ENCODE peak calls at places on chromosomes 6 and 20, in five cellular contexts. R is heart left ventricle, U is endodermal cell, V is HCT116, S is astrocyte. T is an unnamed sample.

GRCh38 chr20:61436674-61437279 is 184.7 kb downstream of the CDH4 start:
- DNase-seq in U (peak), S (peak), V (no peak), R (no peak), T (no peak)

GRCh38 chr6:166464418-166465400 is 82.0 kb upstream of the MPC1 start:
- DNase-seq in R (no peak), S (peak), V (no peak), U (no peak), T (no peak)

GRCh38 chr6:63636516-63636968 is 940 bp downstream of the PHF3 start:
- DNase-seq in R (peak), U (peak), V (peak), S (peak), T (peak)

GRCh38 chr6:166417285-166417691 is 34.5 kb upstream of the MPC1 start:
- DNase-seq in U (no peak), S (no peak), R (no peak), V (no peak), T (no peak)

GRCh38 chr6:4776967-4777925 is 1.0 kb downstream of the CDYL start:
- DNase-seq in S (peak), R (no peak), V (no peak), U (peak), T (no peak)

GRCh38 chr20:61664741-61665320 is 400.9 kb downstream of the TAF4 start:
- DNase-seq in R (no peak), S (no peak), U (no peak), V (no peak), T (no peak)

GRCh38 chr20:59258103-59258705 is 42.2 kb upstream of the EDN3 start:
- DNase-seq in S (no peak), R (no peak), V (no peak), U (no peak), T (no peak)

GRCh38 chr6:96939019-96939805 is 14.7 kb downstream of the KLHL32 start:
- DNase-seq in R (no peak), U (no peak), V (peak), S (peak), T (no peak)

GRCh38 chr6:152054441-152054840 is 247.0 kb downstream of the ESR1 start:
- DNase-seq in R (no peak), U (no peak), S (peak), V (peak), T (no peak)

GRCh38 chr6:154457046-154457713 is 53.3 kb downstream of the CNKSR3 start:
- DNase-seq in R (no peak), S (peak), V (no peak), U (no peak), T (no peak)

GRCh38 chr6:37622639-37623038 is 75.0 kb downstream of the MDGA1 start:
- DNase-seq in V (no peak), S (peak), R (no peak), U (peak), T (no peak)

GRCh38 chr6:161459008-161459407 is 185.1 kb upstream of the AGPAT4 start:
- DNase-seq in S (no peak), V (no peak), U (no peak), R (no peak), T (no peak)

GRCh38 chr6:54428437-54428836 is 120.2 kb downstream of the TINAG start:
- DNase-seq in S (no peak), V (no peak), R (no peak), U (no peak), T (no peak)

GRCh38 chr6:31568537-31568961 is 3.5 kb upstream of the LTA start:
- DNase-seq in S (no peak), V (no peak), U (no peak), R (no peak), T (peak)

GRCh38 chr6:89611666-89612065 is 26.9 kb downstream of the LYRM2 start:
- DNase-seq in V (no peak), S (peak), U (no peak), R (no peak), T (no peak)

GRCh38 chr6:97095466-97095865 is 170.9 kb downstream of the KLHL32 start:
- DNase-seq in U (no peak), S (no peak), V (no peak), R (no peak), T (no peak)

GRCh38 chr20:6074145-6074561 is 20.3 kb upstream of the LRRN4 start:
- DNase-seq in U (peak), S (no peak), V (no peak), R (no peak), T (no peak)

GRCh38 chr20:40584128-40584819 is 104.8 kb downstream of the MAFB start:
- DNase-seq in R (peak), U (no peak), V (no peak), S (no peak), T (no peak)

GRCh38 chr20:49431345-49431744 is 51.1 kb downstream of the KCNB1 start:
- DNase-seq in R (no peak), U (no peak), V (no peak), S (no peak), T (no peak)

GRCh38 chr6:122220254-122220653 is 179.2 kb upstream of the HSF2 start:
- DNase-seq in V (no peak), S (no peak), U (no peak), R (no peak), T (no peak)

GRCh38 chr20:33697129-33697528 is 10.9 kb upstream of the E2F1 start:
- DNase-seq in S (peak), U (no peak), R (peak), V (no peak), T (no peak)

GRCh38 chr6:37820713-37821069 is 1.2 kb downstream of the ZFAND3 start:
- DNase-seq in S (no peak), R (no peak), V (no peak), U (no peak), T (no peak)

GRCh38 chr6:108561742-108562502 is 1.2 kb downstream of the FOXO3 start:
- DNase-seq in U (peak), V (no peak), S (no peak), R (no peak), T (peak)

GRCh38 chr6:169970306-169970988 is 219.0 kb downstream of the ERMARD start:
- DNase-seq in U (peak), S (no peak), V (no peak), R (no peak), T (peak)

GRCh38 chr6:76441850-76442249 is 369.4 kb upstream of the IMPG1 start:
- DNase-seq in U (peak), V (no peak), R (no peak), S (no peak), T (no peak)

GRCh38 chr6:3090013-3090412 is 21.7 kb downstream of the RIPK1 start:
- DNase-seq in S (no peak), R (no peak), V (no peak), U (no peak), T (no peak)

GRCh38 chr6:123777554-123777953 is 26.1 kb upstream of the NKAIN2 start:
- DNase-seq in V (no peak), S (no peak), R (no peak), U (no peak), T (no peak)
- TF ChIP-seq CTCF in V (no peak), S (peak), R (peak), U (no peak), T (no peak)

GRCh38 chr6:14934844-14935243 is 311.0 kb upstream of the JARID2 start:
- DNase-seq in S (no peak), V (no peak), R (no peak), U (no peak), T (no peak)
- H3K4me3 ChIP-seq in S (no peak), V (no peak), R (no peak), U (no peak), T (no peak)

DNA sequence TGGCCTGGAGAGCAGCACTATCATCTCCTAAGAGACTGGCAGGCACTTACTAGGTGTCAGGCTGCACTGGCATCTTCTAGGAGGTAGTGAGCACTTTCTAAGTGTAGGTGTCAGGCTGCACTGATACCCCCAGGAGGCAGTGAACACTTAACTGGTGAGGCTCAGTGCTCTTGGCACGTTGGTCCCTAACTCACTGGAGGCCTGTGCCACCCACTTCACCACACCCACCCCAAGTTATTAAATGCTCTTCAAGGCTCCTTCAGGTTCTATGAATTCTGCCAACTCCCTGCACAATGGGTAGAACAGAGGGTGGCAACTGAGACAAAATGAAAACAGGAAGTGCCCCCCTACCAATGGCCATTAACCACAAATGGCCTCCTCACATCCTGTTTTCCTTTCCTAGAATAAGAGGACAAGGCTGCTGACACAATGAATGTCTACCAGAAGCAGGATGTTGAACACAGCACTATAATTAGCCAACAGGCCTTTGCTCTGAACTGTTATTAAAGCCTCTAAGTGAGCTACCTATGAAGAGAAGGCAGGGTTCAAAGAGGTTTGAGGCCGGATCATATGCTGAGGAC is 29.4 kb downstream of the NCOA5 start:
- DNase-seq in U (peak), V (no peak), R (no peak), S (no peak), T (no peak)
- H3K27ac ChIP-seq in U (no peak), V (no peak), R (peak), S (no peak), T (no peak)

DNA sequence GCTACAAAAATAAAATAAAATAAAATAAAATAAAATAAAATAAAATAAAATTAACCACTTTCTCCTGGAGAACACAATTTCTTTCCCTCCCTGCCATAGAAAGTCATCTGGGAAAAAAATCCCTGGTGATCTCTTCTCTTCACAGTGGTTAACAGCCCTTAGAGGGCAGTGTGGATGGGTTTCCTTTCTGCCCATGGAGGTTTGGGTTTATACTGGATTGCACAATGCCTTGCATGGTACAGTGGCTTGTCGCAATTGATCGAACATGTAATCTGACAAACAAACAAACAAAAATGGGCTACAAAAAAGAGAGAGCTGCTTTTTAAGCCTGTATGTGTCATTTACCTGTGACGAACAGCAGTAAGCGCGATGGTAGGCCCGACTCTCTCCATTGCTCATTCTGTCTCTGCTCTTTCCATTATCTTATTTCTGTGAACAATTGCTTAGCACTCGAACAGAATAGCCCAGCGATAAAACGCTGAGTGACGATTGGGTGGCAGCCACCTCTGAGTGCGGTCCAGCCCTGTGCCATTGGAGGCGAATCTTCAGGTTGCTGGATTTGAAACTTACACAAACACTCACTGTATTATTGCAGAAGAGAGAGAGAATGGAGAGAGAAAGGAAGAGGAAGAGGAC is 166.1 kb downstream of the CD83 start:
- DNase-seq in U (peak), V (no peak), S (no peak), R (no peak), T (no peak)
- TF ChIP-seq CTCF in U (peak), V (peak), S (no peak), R (no peak), T (peak)

GRCh38 chr6:33632603-33633039 is 11.5 kb downstream of the ITPR3 start:
- DNase-seq in V (peak), U (peak), S (no peak), R (peak), T (peak)
- H3K4me3 ChIP-seq in V (no peak), U (peak), S (no peak), R (no peak), T (peak)

GRCh38 chr6:39948156-39948850 is 14.0 kb upstream of the MOCS1 start:
- DNase-seq in U (no peak), S (no peak), R (no peak), V (no peak), T (no peak)
- H3K27ac ChIP-seq in U (no peak), S (no peak), R (no peak), V (no peak), T (no peak)

DNA sequence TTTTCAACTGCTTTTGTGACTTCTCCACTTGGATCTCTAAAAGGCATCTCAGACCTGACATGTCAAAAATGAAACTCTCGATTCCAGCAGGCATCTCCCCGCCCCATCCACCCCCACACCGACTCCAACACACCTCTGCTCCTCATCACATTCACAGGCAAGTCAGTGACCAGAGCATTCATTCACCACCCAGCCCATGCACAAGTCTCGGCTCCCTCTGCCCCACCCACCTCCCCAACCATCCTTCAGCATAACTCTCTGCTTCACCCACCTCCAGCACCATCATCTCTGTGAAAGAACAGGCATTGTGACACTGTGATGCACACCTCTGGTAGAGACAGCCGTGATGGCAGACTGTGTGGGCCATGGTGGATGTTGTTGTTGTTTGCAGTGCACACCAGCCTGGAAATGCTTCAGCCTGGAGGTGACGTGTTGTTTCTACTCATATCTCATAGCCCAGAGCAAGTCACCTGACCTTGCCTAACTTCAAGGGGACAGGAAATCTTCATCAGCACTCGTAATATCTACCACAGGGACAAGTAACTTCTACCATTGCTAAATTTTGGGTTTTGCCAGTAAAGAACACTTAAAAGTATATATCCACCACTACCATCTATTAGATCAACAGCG is 56.5 kb downstream of the ANKRD60 start:
- DNase-seq in R (no peak), V (no peak), S (no peak), U (no peak), T (no peak)
- TF ChIP-seq CTCF in R (no peak), V (no peak), S (no peak), U (no peak), T (no peak)

GRCh38 chr6:43020847-43021246 is 576 bp upstream of the RRP36 start:
- DNase-seq in R (no peak), S (no peak), U (peak), V (no peak), T (no peak)
- H3K4me3 ChIP-seq in R (no peak), S (peak), U (peak), V (peak), T (peak)

DNA sequence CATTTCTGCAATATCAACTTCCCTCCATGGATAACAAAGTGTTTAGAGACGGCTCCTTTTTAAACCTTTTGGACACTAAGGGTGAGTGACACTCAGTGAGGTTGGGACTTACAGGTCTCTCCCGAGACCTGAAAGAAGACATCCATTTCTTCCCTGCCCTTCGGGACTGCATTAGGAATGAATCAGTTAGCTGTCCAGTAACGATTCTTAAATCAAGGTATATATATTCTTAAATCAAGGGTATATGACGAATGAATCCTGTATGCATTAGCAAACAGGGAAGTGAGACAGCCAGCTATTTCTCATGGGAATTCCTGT is 52.9 kb downstream of the EDN1 start:
- DNase-seq in R (no peak), S (no peak), V (no peak), U (no peak), T (no peak)
- H3K27ac ChIP-seq in R (no peak), S (peak), V (no peak), U (no peak), T (no peak)

DNA sequence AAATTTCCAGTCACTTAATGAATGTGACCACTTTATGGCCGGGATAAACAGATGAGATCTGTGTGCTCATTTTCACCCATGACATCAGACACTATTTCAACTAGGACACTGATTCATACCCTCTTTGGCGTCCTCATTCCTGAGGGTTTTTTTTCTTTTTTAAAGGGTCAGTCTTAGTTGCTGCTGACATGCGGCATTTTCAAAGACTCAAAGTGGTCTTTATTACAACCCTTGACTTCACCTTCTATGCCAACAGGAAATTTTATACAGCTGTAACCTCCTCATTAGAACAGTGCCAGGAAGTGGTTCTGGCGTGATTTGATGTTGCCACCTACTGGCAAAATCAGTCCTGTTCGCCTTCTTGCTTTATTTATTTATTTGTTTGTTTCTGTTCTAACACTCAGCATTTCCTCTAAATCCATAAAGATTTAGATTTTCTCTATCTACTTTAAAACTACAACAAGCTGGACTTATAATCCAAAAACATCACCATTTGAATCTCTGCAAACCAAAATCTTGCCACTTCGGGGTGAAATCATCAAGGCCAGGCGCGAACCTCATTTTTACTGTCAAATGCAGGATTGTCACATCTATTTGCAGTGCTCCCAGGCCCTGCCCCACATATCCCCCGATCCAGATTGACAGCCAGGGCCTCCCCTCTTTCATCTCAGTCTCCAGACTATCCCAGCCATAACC is 77.7 kb downstream of the C6orf118 start:
- DNase-seq in V (peak), R (no peak), S (peak), U (peak), T (no peak)
- TF ChIP-seq CTCF in V (peak), R (peak), S (peak), U (peak), T (no peak)